ENCODE peak calls at places on chromosome 13, in eight cellular contexts. S is left ventricle myocardium inferior; F is IMR-90; T is CD4-positive, alpha-beta T cell; H is thoracic aorta; G is tibial nerve; L is body of pancreas; U is fibroblast of lung. C is an unnamed sample.

GRCh38 chr13:72141845-72142470 is 275.0 kb upstream of the DACH1 start:
- DNase-seq in S (no peak), F (no peak), T (no peak), H (no peak), G (no peak), L (no peak), U (peak; percentile 76), C (no peak)

GRCh38 chr13:21663197-21663596 is 7.7 kb upstream of the FGF9 start:
- DNase-seq in S (no peak), F (no peak), T (no peak), H (no peak), G (no peak), L (no peak), U (no peak), C (no peak)

GRCh38 chr13:98173431-98173921 is 3.6 kb downstream of the RNF113B start:
- DNase-seq in S (no peak), F (peak; percentile 99), T (no peak), H (no peak), G (peak; percentile 10), L (peak; percentile 21), U (peak; percentile 99), C (no peak)

GRCh38 chr13:30864352-30865130 is 41.5 kb upstream of the MEDAG start:
- DNase-seq in S (no peak), F (peak; percentile 98), T (no peak), H (no peak), G (no peak), L (no peak), U (peak; percentile 94), C (no peak)

GRCh38 chr13:50365300-50365682 is 350.0 kb downstream of the KCNRG start:
- DNase-seq in S (no peak), F (no peak), T (no peak), H (no peak), G (no peak), L (no peak), U (no peak), C (peak; percentile 27)

GRCh38 chr13:42041017-42041683 is 7.3 kb upstream of the DGKH start:
- DNase-seq in S (peak; percentile 53), F (peak; percentile 44), T (peak; percentile 28), H (no peak), G (peak; percentile 6), L (peak; percentile 41), U (peak; percentile 46), C (peak; percentile 15)

GRCh38 chr13:40644838-40645620 is 21.4 kb downstream of the FOXO1 start:
- DNase-seq in S (no peak), F (no peak), T (no peak), H (no peak), G (no peak), L (no peak), U (no peak), C (no peak)

GRCh38 chr13:46684287-46685001 is 112.5 kb downstream of the ESD start:
- DNase-seq in S (no peak), F (no peak), T (no peak), H (no peak), G (no peak), L (no peak), U (peak; percentile 20), C (no peak)

GRCh38 chr13:93959796-93960533 is 519.5 kb downstream of the DCT start:
- DNase-seq in S (no peak), F (peak; percentile 46), T (no peak), H (no peak), G (no peak), L (no peak), U (no peak), C (no peak)

GRCh38 chr13:59744747-59745394 is 418.9 kb downstream of the DIAPH3 start:
- DNase-seq in S (no peak), F (peak; percentile 26), T (no peak), H (no peak), G (no peak), L (no peak), U (peak; percentile 20), C (no peak)

GRCh38 chr13:26656919-26657318 is 99.4 kb downstream of the WASF3 start:
- DNase-seq in S (no peak), F (peak; percentile 82), T (no peak), H (no peak), G (no peak), L (no peak), U (peak; percentile 52), C (no peak)

GRCh38 chr13:48001127-48001881 is at the start of gene SUCLA2:
- DNase-seq in S (peak; percentile 91), F (peak; percentile 82), T (peak; percentile 91), H (peak; percentile 54), G (peak; percentile 75), L (peak; percentile 89), U (peak; percentile 87), C (peak; percentile 88)

GRCh38 chr13:101140936-101141335 is 275.4 kb downstream of the NALCN start:
- DNase-seq in S (no peak), F (no peak), T (no peak), H (no peak), G (no peak), L (no peak), U (no peak), C (no peak)

GRCh38 chr13:95002126-95002525 is 289.8 kb upstream of the SOX21 start:
- DNase-seq in S (no peak), F (no peak), T (no peak), H (no peak), G (no peak), L (no peak), U (no peak), C (no peak)

GRCh38 chr13:99383946-99384345 is 76.7 kb upstream of the GPR183 start:
- DNase-seq in S (no peak), F (no peak), T (no peak), H (no peak), G (no peak), L (no peak), U (no peak), C (peak; percentile 37)

GRCh38 chr13:35165205-35165604 is 223.1 kb downstream of the NBEA start:
- DNase-seq in S (no peak), F (no peak), T (no peak), H (no peak), G (no peak), L (no peak), U (no peak), C (no peak)

GRCh38 chr13:98664047-98664446 is 87.1 kb upstream of the STK24 start:
- DNase-seq in S (no peak), F (peak; percentile 85), T (no peak), H (no peak), G (no peak), L (no peak), U (peak; percentile 9), C (no peak)

GRCh38 chr13:97235549-97236206 is 13.5 kb downstream of the MBNL2 start:
- DNase-seq in S (no peak), F (no peak), T (no peak), H (no peak), G (no peak), L (peak; percentile 43), U (no peak), C (no peak)

GRCh38 chr13:47903836-47904235 is 97.2 kb downstream of the SUCLA2 start:
- DNase-seq in S (no peak), F (peak; percentile 77), T (no peak), H (no peak), G (no peak), L (no peak), U (peak; percentile 84), C (no peak)

GRCh38 chr13:114144606-114145244 is 12.3 kb upstream of the RASA3 start:
- DNase-seq in S (no peak), F (no peak), T (no peak), H (no peak), G (no peak), L (no peak), U (no peak), C (no peak)

GRCh38 chr13:69324109-69324886 is 783.3 kb upstream of the ATXN8OS start:
- DNase-seq in S (no peak), F (no peak), T (no peak), H (no peak), G (no peak), L (no peak), U (peak; percentile 56), C (no peak)

GRCh38 chr13:36764957-36765356 is 54.1 kb upstream of the RFXAP start:
- DNase-seq in S (no peak), F (no peak), T (no peak), H (no peak), G (no peak), L (no peak), U (no peak), C (no peak)

GRCh38 chr13:23513460-23513859 is 56.8 kb upstream of the TNFRSF19 start:
- DNase-seq in S (no peak), F (no peak), T (no peak), H (no peak), G (no peak), L (no peak), U (no peak), C (no peak)
- H3K27ac ChIP-seq in S (peak overlapping the region; percentile 68), F (no peak overlapping the region), T (no peak overlapping the region), H (no peak overlapping the region), G (no peak overlapping the region), L (no peak overlapping the region), U (no peak overlapping the region), C (no peak overlapping the region)

DNA sequence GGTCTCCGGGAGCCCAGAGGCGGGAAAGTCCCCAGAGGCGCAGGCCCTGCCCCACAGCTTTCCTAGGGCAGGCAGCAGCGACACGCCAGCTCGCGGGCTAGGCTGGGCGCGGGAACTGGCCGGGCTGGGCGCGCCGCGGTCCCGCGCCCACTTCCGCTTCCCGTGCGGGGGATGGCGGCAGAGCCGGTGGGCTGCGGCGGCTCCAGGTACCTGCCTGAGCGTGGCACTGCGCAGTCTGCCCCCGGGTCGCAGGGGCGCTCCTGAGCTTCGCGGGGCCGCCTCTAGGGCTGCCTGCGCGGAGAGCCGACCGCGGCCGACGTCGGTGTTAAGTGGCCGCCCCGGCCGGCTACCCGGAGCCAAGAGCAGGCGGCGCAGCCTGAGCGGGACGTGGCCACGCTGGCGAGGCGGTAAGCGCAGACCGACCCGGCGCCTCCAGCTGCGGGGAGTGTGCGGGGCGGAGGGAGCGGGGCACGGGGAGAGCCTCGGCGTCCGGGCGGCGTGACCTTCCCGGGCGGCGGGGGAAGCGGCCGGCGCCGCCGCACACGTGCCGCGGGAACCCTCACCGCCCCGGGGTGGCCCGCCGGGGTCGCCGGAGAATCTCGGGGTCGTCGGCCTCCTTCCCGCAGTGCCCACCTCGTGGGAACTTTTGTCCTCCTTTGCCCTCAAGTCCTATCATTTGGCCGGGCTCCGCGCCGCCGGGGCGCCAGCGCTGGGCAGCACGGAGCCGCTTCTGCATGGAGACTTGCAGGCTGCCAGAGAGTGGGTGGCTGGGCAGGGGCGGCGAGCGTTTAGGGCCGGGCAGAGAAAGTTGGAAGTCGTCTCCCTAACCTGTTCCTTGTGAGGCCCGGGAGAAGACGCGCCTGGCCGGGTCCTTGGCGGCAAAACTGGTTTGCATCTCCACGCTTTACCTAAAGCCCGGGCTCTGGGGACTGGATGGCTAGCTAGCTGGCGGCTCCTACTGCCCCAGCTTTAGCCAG is 31.4 kb upstream of the MPHOSPH8 start:
- DNase-seq in S (peak; percentile 38), F (peak; percentile 27), T (peak; percentile 32), H (no peak), G (no peak), L (peak; percentile 34), U (peak; percentile 29), C (peak; percentile 57)
- H3K27ac ChIP-seq in S (peak overlapping the region; percentile 54), F (peak overlapping the region; percentile 57), T (no peak overlapping the region), H (no peak overlapping the region), G (no peak overlapping the region), L (no peak overlapping the region), U (peak overlapping the region; percentile 38), C (no peak overlapping the region)

GRCh38 chr13:73967397-73968165 is 166.6 kb downstream of the KLF12 start:
- DNase-seq in S (no peak), F (no peak), T (no peak), H (no peak), G (no peak), L (no peak), U (no peak), C (no peak)
- H3K27ac ChIP-seq in S (no peak overlapping the region), F (no peak overlapping the region), T (no peak overlapping the region), H (no peak overlapping the region), G (no peak overlapping the region), L (no peak overlapping the region), U (no peak overlapping the region), C (no peak overlapping the region)

GRCh38 chr13:27979765-27980279 is 8.7 kb downstream of the URAD start:
- DNase-seq in S (no peak), F (no peak), T (no peak), H (no peak), G (no peak), L (no peak), U (no peak), C (no peak)
- H3K27ac ChIP-seq in S (no peak overlapping the region), F (no peak overlapping the region), T (no peak overlapping the region), H (no peak overlapping the region), G (no peak overlapping the region), L (no peak overlapping the region), U (no peak overlapping the region), C (no peak overlapping the region)